ENCODE peak calls at places on chromosomes 16 and 17, in ten cellular contexts. W, A, P, F, K, C, Q, J, U and I are unnamed samples.

GRCh38 chr16:83356986-83357385 is 450.8 kb upstream of the HSBP1 start:
- DNase-seq in W (no peak), A (no peak), P (no peak), F (no peak), K (no peak), C (no peak), Q (no peak), J (no peak), U (no peak), I (no peak)

GRCh38 chr17:13522749-13523148 is 79.0 kb downstream of the HS3ST3A1 start:
- DNase-seq in W (no peak), A (no peak), P (no peak), F (no peak), K (no peak), C (no peak), Q (no peak), J (no peak), U (no peak), I (no peak)

GRCh38 chr16:85138825-85139627 is 26.8 kb upstream of the CIBAR2 start:
- DNase-seq in W (no peak), A (peak), P (no peak), F (no peak), K (no peak), C (no peak), Q (no peak), J (no peak), U (no peak), I (no peak)

GRCh38 chr16:21277927-21278706 is at the start of gene CRYM:
- DNase-seq in W (peak), A (peak), P (no peak), F (no peak), K (no peak), C (peak), Q (peak), J (peak), U (peak), I (no peak)

GRCh38 chr16:66696669-66697630 is at the start of gene CMTM4:
- DNase-seq in W (peak), A (peak), P (no peak), F (peak), K (peak), C (peak), Q (peak), J (peak), U (peak), I (peak)

GRCh38 chr16:59259964-59260348 is 525.8 kb upstream of the GOT2 start:
- DNase-seq in W (no peak), A (no peak), P (no peak), F (no peak), K (peak), C (no peak), Q (no peak), J (no peak), U (no peak), I (no peak)

GRCh38 chr17:30352247-30352814 is 18.5 kb upstream of the TMIGD1 start:
- DNase-seq in W (no peak), A (no peak), P (no peak), F (no peak), K (no peak), C (no peak), Q (no peak), J (no peak), U (no peak), I (no peak)

GRCh38 chr16:27382187-27382855 is 19.7 kb upstream of the IL21R start:
- DNase-seq in W (no peak), A (no peak), P (no peak), F (no peak), K (no peak), C (no peak), Q (no peak), J (no peak), U (no peak), I (no peak)

GRCh38 chr17:73311781-73312641 is at the start of gene CDC42EP4:
- DNase-seq in W (peak), A (peak), P (no peak), F (no peak), K (peak), C (peak), Q (peak), J (peak), U (peak), I (peak)

GRCh38 chr16:27314161-27314723 is 468 bp downstream of the IL4R start:
- DNase-seq in W (peak), A (peak), P (peak), F (peak), K (peak), C (peak), Q (peak), J (peak), U (no peak), I (peak)

GRCh38 chr17:62870581-62870964 is 62.5 kb upstream of the MARCHF10 start:
- DNase-seq in W (no peak), A (no peak), P (no peak), F (no peak), K (peak), C (no peak), Q (no peak), J (no peak), U (peak), I (no peak)

GRCh38 chr17:78962345-78962983 is 17.3 kb downstream of the LGALS3BP start:
- DNase-seq in W (no peak), A (no peak), P (no peak), F (no peak), K (peak), C (peak), Q (peak), J (no peak), U (no peak), I (no peak)

GRCh38 chr16:17304814-17305169 is 166.0 kb downstream of the XYLT1 start:
- DNase-seq in W (no peak), A (peak), P (no peak), F (no peak), K (peak), C (no peak), Q (no peak), J (no peak), U (no peak), I (no peak)

GRCh38 chr16:20937736-20938135 is 37.2 kb downstream of the LYRM1 start:
- DNase-seq in W (no peak), A (no peak), P (no peak), F (no peak), K (no peak), C (no peak), Q (no peak), J (no peak), U (no peak), I (no peak)

GRCh38 chr17:56153215-56153614 is at the start of gene ANKFN1:
- DNase-seq in W (no peak), A (no peak), P (no peak), F (no peak), K (no peak), C (no peak), Q (no peak), J (no peak), U (no peak), I (no peak)

GRCh38 chr16:1537763-1538289 is 4.4 kb downstream of the TMEM204 start:
- DNase-seq in W (peak), A (no peak), P (no peak), F (no peak), K (no peak), C (no peak), Q (no peak), J (no peak), U (peak), I (no peak)

GRCh38 chr16:66811043-66811442 is 9.7 kb upstream of the TERB1 start:
- DNase-seq in W (no peak), A (no peak), P (no peak), F (no peak), K (no peak), C (no peak), Q (no peak), J (no peak), U (no peak), I (no peak)

GRCh38 chr16:77836801-77837200 is 48.4 kb downstream of the VAT1L start:
- DNase-seq in W (no peak), A (no peak), P (no peak), F (no peak), K (no peak), C (no peak), Q (no peak), J (no peak), U (no peak), I (no peak)

GRCh38 chr17:42702446-42702845 is 20.1 kb downstream of the CNTNAP1 start:
- DNase-seq in W (no peak), A (no peak), P (no peak), F (no peak), K (no peak), C (no peak), Q (no peak), J (no peak), U (no peak), I (no peak)

GRCh38 chr17:36994438-36994837 is 45.7 kb downstream of the AATF start:
- DNase-seq in W (no peak), A (no peak), P (no peak), F (no peak), K (peak), C (no peak), Q (peak), J (no peak), U (no peak), I (peak)

GRCh38 chr16:4685292-4685691 is 8.1 kb upstream of the NUDT16L1 start:
- DNase-seq in W (no peak), A (no peak), P (no peak), F (no peak), K (no peak), C (no peak), Q (no peak), J (no peak), U (no peak), I (no peak)

GRCh38 chr16:54280751-54281150 is 5.8 kb downstream of the IRX3 start:
- DNase-seq in W (no peak), A (no peak), P (no peak), F (no peak), K (peak), C (no peak), Q (peak), J (no peak), U (no peak), I (no peak)

GRCh38 chr16:7397901-7398300 is 65.3 kb downstream of the RBFOX1 start:
- DNase-seq in W (no peak), A (no peak), P (no peak), F (no peak), K (peak), C (no peak), Q (peak), J (no peak), U (no peak), I (peak)

GRCh38 chr17:2624292-2624731 is 30.9 kb downstream of the PAFAH1B1 start:
- DNase-seq in W (no peak), A (no peak), P (no peak), F (no peak), K (no peak), C (no peak), Q (no peak), J (no peak), U (no peak), I (no peak)

GRCh38 chr16:83233153-83233552 is 574.6 kb upstream of the HSBP1 start:
- DNase-seq in W (no peak), A (no peak), P (no peak), F (no peak), K (no peak), C (no peak), Q (peak), J (no peak), U (no peak), I (peak)

GRCh38 chr17:64126918-64127317 is 3.0 kb downstream of the ERN1 start:
- DNase-seq in W (no peak), A (no peak), P (no peak), F (no peak), K (peak), C (no peak), Q (peak), J (no peak), U (no peak), I (no peak)

GRCh38 chr17:41404024-41404651 is 6.7 kb upstream of the KRT31 start:
- DNase-seq in W (no peak), A (peak), P (peak), F (peak), K (peak), C (no peak), Q (peak), J (peak), U (no peak), I (peak)

GRCh38 chr17:34719569-34719968 is 140.2 kb downstream of the TMEM132E start:
- DNase-seq in W (no peak), A (no peak), P (no peak), F (no peak), K (no peak), C (no peak), Q (no peak), J (no peak), U (no peak), I (no peak)

DNA sequence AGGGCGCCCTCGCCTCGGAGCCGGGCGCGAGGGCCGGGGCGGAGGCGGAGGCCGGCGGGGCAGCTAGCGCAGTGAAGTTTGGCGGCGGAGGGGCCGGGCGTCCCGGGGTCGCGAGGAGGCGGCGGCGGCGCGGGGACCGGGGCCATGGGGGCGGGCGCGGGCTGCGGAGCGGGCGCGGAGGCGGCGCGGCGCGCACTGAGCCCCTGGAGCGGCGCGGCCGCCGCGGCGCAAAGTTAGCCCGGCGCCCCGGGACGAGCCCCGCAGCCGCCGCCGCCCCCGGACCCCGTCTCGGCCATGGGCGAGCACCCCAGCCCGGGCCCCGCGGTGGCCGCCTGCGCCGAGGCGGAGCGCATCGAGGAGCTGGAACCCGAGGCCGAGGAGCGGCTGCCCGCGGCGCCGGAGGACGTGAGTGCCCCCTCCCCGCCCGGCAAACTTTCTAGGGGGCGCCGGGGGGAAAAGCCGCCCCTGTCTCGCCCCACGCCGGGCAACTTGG is 310 bp downstream of the RHBDL3 start:
- DNase-seq in W (no peak), A (no peak), P (no peak), F (no peak), K (no peak), C (no peak), Q (no peak), J (no peak), U (no peak), I (no peak)
- H3K4me3 ChIP-seq in W (peak), A (peak), P (peak), F (peak), K (peak), C (peak), Q (peak), J (peak), U (peak), I (peak)

DNA sequence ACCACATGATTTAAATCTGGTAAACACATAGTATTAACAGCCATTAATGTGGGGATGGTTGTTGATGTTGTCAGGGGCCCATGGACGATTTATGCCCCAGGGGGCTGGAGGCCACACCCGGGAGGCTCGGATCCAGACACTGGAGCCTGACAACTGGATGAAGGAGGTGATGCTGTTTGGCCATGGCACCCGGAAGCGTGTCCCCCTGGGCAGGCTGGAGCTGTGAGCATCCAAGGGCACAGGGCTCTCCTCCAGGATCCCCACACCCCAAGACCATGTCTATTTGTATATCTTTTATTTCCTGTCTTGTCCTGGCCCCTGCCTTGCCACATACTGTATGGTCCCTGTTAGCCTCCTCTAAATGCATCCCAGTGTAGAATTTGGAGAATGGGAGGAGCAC is 4.6 kb downstream of the RSAD1 start:
- DNase-seq in W (no peak), A (no peak), P (no peak), F (no peak), K (no peak), C (peak), Q (no peak), J (no peak), U (no peak), I (no peak)
- H3K4me3 ChIP-seq in W (no peak), A (no peak), P (no peak), F (no peak), K (no peak), C (no peak), Q (no peak), J (no peak), U (no peak), I (no peak)

DNA sequence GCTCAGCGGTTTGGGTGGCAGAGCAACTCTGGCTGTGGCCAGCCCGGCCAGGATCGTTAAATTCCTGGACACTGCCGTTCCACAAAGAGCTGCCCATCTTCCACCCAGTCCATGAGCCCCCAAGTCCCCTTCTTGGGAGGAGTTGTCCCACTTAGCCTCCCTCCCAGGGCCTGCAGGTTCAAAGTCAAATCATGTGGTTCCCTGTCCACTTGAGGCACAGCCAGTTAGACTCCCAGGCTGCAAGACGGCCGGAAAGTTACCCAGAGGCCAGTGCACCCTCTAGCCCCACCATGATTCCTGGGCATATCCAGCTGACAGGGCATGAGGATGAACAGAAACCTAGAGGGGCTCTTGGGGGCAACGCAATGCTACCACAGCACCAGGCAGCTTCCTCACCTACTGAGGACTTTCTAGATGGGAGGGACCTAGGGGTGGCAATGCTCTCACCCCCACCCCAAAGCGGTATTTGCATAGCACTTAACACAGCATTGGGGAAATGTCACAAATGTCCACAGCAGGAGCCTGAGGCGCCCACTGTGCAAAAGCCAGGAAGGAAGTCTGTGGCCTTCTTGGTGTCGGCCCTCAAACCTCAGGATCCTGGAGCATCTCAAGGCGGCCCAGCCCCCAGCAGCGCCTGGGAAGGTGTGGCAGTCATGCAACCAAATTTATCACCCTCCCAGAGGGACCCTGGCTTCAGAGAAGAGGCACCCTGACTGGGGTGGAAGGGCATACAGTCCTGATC is 45.4 kb downstream of the WNT3 start:
- DNase-seq in W (no peak), A (no peak), P (no peak), F (no peak), K (no peak), C (peak), Q (no peak), J (no peak), U (no peak), I (no peak)
- H3K4me3 ChIP-seq in W (no peak), A (no peak), P (no peak), F (no peak), K (no peak), C (no peak), Q (no peak), J (no peak), U (no peak), I (no peak)

DNA sequence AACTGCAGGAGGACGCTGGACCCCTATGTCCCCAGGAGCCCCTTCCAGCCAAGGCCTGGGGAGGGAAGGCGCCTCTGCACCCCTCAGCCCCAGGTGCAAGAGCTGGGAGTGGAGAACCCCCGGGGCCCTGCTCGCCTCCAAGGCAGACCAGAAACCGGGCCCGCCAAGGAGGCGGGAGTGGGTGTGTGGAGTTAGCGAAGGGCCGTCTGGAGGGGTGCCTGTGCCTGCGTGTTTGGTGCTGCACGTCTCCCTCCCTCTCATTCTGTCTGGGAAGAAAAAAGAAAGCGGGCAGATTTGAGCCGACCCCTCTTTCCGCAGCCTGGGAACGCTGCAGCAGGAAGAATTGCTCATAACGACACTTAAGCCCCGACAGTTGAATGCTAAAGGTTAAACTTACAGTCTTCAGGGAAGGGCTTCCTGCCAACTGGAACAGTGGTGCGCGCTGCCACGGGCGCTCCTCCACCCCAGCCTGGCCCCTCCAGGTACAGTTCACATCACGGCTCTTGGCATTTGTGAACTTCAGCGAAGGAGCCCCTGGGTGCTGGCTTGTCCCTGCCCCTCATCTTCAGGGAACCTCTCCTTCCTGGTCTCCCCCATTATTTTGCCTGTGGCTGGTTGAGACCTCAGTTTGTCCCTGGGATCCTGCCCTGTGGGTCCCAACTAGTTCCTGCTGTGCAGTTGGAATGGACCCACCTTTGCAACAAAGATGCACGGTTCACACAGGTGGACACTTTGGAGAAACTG is 19.2 kb upstream of the ZFHX3 start:
- DNase-seq in W (no peak), A (no peak), P (no peak), F (no peak), K (no peak), C (no peak), Q (peak), J (no peak), U (no peak), I (peak)
- H3K4me3 ChIP-seq in W (peak), A (peak), P (no peak), F (peak), K (no peak), C (no peak), Q (no peak), J (no peak), U (no peak), I (peak)

GRCh38 chr16:51151951-51152663 is 1.0 kb upstream of the SALL1 start:
- DNase-seq in W (no peak), A (no peak), P (peak), F (peak), K (peak), C (no peak), Q (peak), J (peak), U (peak), I (peak)
- H3K4me3 ChIP-seq in W (peak), A (peak), P (peak), F (peak), K (peak), C (peak), Q (peak), J (peak), U (peak), I (peak)

DNA sequence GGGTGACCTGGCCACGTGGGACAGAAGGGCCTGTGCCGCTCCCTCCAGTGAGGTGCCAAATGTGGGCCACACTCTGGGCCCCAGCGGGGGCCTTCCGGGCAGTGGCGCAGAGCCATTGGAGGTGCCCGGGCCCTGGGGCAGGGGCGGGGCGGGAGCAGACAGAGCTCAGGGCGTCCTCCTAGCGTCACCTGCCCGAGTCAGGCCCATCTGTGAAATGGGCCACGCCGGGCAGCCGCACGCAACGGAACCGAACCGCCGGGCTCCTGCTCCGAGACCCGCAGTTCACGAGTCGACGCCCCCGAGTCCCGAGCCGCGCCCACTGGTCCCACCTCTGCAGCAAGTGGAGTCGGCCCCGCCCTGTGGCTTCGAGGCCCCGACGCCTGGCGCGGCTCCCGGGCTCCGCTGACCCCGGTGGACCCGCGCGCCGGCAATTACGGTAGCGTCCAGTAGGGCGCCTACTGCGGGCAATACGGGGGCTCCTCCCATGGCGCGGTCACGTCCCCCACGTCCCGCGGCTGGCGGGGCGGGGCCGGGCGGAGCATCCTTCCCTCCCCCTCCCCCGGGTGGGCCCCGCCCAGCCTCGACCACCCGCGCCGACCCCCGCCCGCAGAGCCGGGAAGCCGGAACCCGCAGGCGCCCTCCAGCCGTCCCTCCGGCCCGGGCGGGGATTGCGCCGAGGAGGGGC is 1.9 kb downstream of the SLC16A3 start:
- DNase-seq in W (peak), A (peak), P (no peak), F (no peak), K (peak), C (peak), Q (peak), J (peak), U (peak), I (peak)
- H3K4me3 ChIP-seq in W (peak), A (peak), P (peak), F (peak), K (peak), C (peak), Q (peak), J (peak), U (no peak), I (peak)